ENCODE peak calls at places on chromosomes 11 and 22, in seven cellular contexts. Q is HCT116, M is K562, V is HepG2, E is SK-N-SH, P is GM12878, F is H1. Z is an unnamed sample.

GRCh38 chr22:20205964-20206708 is 55.3 kb upstream of the CCDC188 start:
- DNase-seq in Q (peak; percentile 75), P (peak; percentile 54), E (no peak), M (peak; percentile 95), F (no peak), V (peak; percentile 37), Z (peak; percentile 5)

GRCh38 chr11:17649696-17650600 is 69.4 kb upstream of the MYOD1 start:
- DNase-seq in V (peak; percentile 44), Q (no peak), M (peak; percentile 3), E (no peak), P (no peak), F (no peak), Z (no peak)

GRCh38 chr22:50112151-50113118 is 22.6 kb downstream of the MOV10L1 start:
- DNase-seq in E (no peak), M (no peak), Q (no peak), P (no peak), F (no peak), V (no peak), Z (no peak)

GRCh38 chr11:61833478-61833877 is 5.4 kb downstream of the FADS2 start:
- DNase-seq in Q (no peak), F (no peak), E (no peak), P (no peak), V (no peak), M (no peak), Z (no peak)

GRCh38 chr11:61144511-61145179 is 16.6 kb downstream of the VPS37C start:
- DNase-seq in E (no peak), Q (no peak), P (no peak), F (no peak), V (no peak), M (no peak), Z (no peak)

GRCh38 chr22:45478108-45478771 is 24.4 kb upstream of the FBLN1 start:
- DNase-seq in Q (no peak), V (peak; percentile 77), P (no peak), M (no peak), E (no peak), F (no peak), Z (peak; percentile 47)

GRCh38 chr11:124069429-124070401 is 28.6 kb upstream of the OR10G7 start:
- DNase-seq in V (peak; percentile 42), Q (peak; percentile 42), P (peak; percentile 13), E (peak; percentile 50), F (peak; percentile 77), M (peak; percentile 47), Z (no peak)

GRCh38 chr11:129390303-129390816 is 14.7 kb downstream of the BARX2 start:
- DNase-seq in V (no peak), E (no peak), M (no peak), P (no peak), Q (no peak), F (no peak), Z (no peak)

GRCh38 chr11:10797561-10797960 is 11.2 kb downstream of the EIF4G2 start:
- DNase-seq in V (no peak), P (no peak), F (no peak), E (no peak), M (no peak), Q (no peak), Z (no peak)

GRCh38 chr22:19291218-19291579 is 320 bp downstream of the CLTCL1 start:
- DNase-seq in Q (no peak), M (peak; percentile 89), F (peak; percentile 66), P (no peak), E (peak; percentile 76), V (no peak), Z (no peak)

DNA sequence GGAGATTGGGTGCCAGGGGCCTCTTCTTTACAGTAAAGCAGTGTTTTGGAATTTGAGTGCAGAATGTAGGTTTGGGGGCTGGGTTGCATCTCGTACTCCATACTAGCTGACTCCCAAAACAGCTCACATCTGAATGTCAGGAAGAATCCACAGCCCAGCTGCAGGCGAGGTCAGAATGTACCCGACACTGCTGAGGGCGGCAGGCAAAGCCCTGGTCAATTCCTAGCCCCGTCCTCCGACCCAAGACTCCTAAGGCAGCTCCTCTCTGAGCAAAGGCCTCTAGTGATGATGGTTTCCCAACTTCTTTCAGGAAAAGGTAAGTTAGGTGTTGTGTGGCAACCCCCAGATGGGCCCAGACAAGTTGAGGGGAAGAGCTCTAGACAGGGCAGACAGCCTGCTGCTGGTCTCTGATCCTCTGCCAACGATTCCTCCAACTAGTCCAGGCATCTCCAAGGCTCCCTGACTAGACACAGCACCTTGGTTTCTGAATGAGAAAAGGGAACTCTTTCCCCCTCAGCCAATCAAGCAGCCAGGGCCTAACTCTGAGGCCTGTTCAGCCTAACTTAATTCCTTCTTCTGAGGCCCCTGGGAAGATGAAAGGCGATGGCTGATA is 8.6 kb downstream of the LARGE2 start:
- DNase-seq in E (no peak), M (no peak), Q (no peak), P (no peak), F (no peak), V (no peak), Z (no peak)
- TF ChIP-seq POLR2AphosphoS5 in E (no peak), M (no peak), Q (no peak), P (no peak), F (no peak), V (no peak), Z (no peak)

GRCh38 chr22:24190566-24191208 is 9.4 kb downstream of the SUSD2 start:
- DNase-seq in P (no peak), E (peak; percentile 34), V (no peak), Q (no peak), M (no peak), F (no peak), Z (no peak)
- TF ChIP-seq SIN3A in P (no peak), E (no peak), V (no peak), Q (no peak), M (no peak), F (no peak), Z (no peak)

GRCh38 chr11:2862950-2863618 is 22.5 kb downstream of the CDKN1C start:
- DNase-seq in V (no peak), E (no peak), M (no peak), P (no peak), F (no peak), Q (no peak), Z (no peak)
- H3K4me3 ChIP-seq in V (no peak overlapping the region), E (no peak overlapping the region), M (no peak overlapping the region), P (no peak overlapping the region), F (no peak overlapping the region), Q (no peak overlapping the region), Z (no peak overlapping the region)

GRCh38 chr11:76235233-76236091 is 29.2 kb upstream of the WNT11 start:
- DNase-seq in M (peak; percentile 93), Q (peak; percentile 79), F (peak; percentile 99), E (peak; percentile 96), V (peak; percentile 86), P (peak; percentile 93), Z (peak; percentile 94)

GRCh38 chr11:76237914-76238313 is 31.6 kb upstream of the WNT11 start:
- DNase-seq in M (peak; percentile 63), E (peak; percentile 43), Q (peak; percentile 48), F (no peak), P (no peak), V (peak; percentile 66), Z (no peak)

GRCh38 chr11:76234704-76235232 is 28.5 kb upstream of the WNT11 start:
- DNase-seq in M (no peak), P (no peak), E (no peak), F (peak; percentile 57), V (no peak), Q (no peak), Z (no peak)

GRCh38 chr11:76237041-76237649 is 30.8 kb upstream of the WNT11 start:
- DNase-seq in V (no peak), P (no peak), M (no peak), E (no peak), F (no peak), Q (no peak), Z (no peak)

DNA sequence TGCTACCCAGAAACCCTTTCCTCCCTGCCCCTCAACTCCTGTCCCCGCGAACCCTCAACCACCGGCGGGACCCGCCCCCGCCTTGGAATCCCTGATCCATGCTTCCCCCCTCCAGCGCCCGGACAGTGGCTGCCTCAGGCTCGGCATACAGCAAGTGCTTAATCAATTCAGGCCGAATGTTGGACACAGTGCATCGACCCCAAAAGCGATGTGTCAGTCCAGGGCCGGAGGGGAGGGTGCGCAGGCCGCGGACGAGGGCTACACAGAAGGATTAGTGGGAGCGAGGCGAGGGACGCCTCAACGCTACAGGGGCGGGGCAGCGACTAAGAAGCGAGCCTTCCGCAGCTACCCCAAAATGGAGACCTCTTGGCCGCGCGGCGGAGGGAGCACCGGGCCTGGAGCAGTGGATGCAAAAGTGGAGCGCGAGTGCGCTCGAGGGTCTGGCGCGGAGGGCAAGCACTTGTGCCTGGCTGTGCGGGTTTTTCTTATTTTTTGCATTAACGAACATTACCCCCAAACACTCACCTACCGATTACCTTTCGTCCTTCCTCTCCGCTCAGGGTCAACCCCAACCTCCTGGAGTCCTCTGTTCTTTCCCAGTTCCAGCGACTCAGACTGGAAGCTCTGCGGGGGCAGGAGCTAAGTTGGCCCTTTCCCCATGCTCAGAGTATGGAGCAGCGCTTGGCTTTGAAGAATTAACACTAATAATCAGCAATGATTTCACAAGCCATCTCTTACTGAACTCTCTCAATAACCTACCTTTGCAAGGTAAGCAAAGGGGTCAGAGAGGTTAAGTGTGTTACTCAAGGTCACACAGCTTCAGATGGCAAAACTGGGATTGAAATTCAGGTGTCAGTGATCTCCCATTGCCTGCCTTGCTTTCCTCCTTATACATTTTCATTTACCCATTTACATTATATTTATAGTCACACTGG is 30.1 kb upstream of the WNT11 start:
- DNase-seq in M (peak; percentile 61), P (no peak), V (no peak), Q (peak; percentile 16), F (peak; percentile 88), E (peak; percentile 84), Z (no peak)
- TF ChIP-seq POLR2AphosphoS5 in M (no peak), P (no peak), V (no peak), Q (no peak), F (no peak), E (peak; percentile 27), Z (no peak)

GRCh38 chr22:43007519-43008102 is 7.3 kb downstream of the PACSIN2 start:
- DNase-seq in F (no peak), V (peak; percentile 65), M (peak; percentile 57), Q (no peak), P (no peak), E (no peak), Z (no peak)
- TF ChIP-seq SIN3A in F (no peak), V (no peak), M (no peak), Q (no peak), P (no peak), E (no peak), Z (no peak)

GRCh38 chr22:40679964-40680818 is 907 bp downstream of the MCHR1 start:
- DNase-seq in F (no peak), E (no peak), Q (no peak), P (no peak), M (no peak), V (no peak), Z (no peak)
- H3K4me3 ChIP-seq in F (no peak overlapping the region), E (no peak overlapping the region), Q (no peak overlapping the region), P (no peak overlapping the region), M (no peak overlapping the region), V (peak overlapping the region; percentile 50), Z (no peak overlapping the region)

GRCh38 chr11:65111537-65112225 is at the start of gene TM7SF2:
- DNase-seq in M (peak; percentile 97), F (peak; percentile 95), P (no peak), Q (peak; percentile 89), E (peak; percentile 98), V (peak; percentile 93), Z (peak; percentile 51)
- TF ChIP-seq POLR2AphosphoS5 in M (peak; percentile 54), F (peak; percentile 92), P (peak; percentile 88), Q (peak; percentile 99), E (peak; percentile 99), V (peak; percentile 99), Z (peak; percentile 96)